ENCODE peak calls at places on chromosome 5, in six cellular contexts. Y is mesendoderm; D is stimulated activated CD8-positive, alpha-beta memory T cell treated with anti-CD3 and anti-CD28 coated beads, Interleukin-7, amount 100 ng/mL, for 24 hours; J is T-helper 17 cell; S is heart right ventricle; U is neuronal stem cell. F is an unnamed sample.

GRCh38 chr5:33936381-33937016 is at the start of gene RXFP3:
- DNase-seq in Y (no peak), D (no peak), J (no peak), S (peak), U (no peak), F (peak)

GRCh38 chr5:73620335-73620687 is 5.7 kb upstream of the ARHGEF28 start:
- DNase-seq in Y (no peak), D (no peak), J (no peak), S (no peak), U (no peak), F (no peak)

GRCh38 chr5:112628219-112628618 is 109.5 kb upstream of the APC start:
- DNase-seq in Y (peak), D (no peak), J (no peak), S (no peak), U (peak), F (no peak)

GRCh38 chr5:10192309-10192708 is 57.4 kb downstream of the ATPSCKMT start:
- DNase-seq in Y (no peak), D (no peak), J (no peak), S (no peak), U (no peak), F (no peak)

GRCh38 chr5:139903805-139904565 is 108.4 kb downstream of the PSD2 start:
- DNase-seq in Y (peak), D (no peak), J (no peak), S (peak), U (peak), F (peak)

GRCh38 chr5:57382665-57383064 is 99.9 kb downstream of the ACTBL2 start:
- DNase-seq in Y (peak), D (no peak), J (no peak), S (no peak), U (no peak), F (no peak)

GRCh38 chr5:6083311-6083941 is 294.9 kb downstream of the MED10 start:
- DNase-seq in Y (peak), D (no peak), J (no peak), S (no peak), U (no peak), F (no peak)

GRCh38 chr5:122846051-122846567 is 696 bp downstream of the SNX24 start:
- DNase-seq in Y (peak), D (no peak), J (no peak), S (no peak), U (no peak), F (peak)

GRCh38 chr5:56984445-56984844 is 32.5 kb upstream of the MIER3 start:
- DNase-seq in Y (no peak), D (no peak), J (no peak), S (no peak), U (no peak), F (peak)

GRCh38 chr5:138829341-138829740 is 45.8 kb downstream of the LRRTM2 start:
- DNase-seq in Y (no peak), D (no peak), J (no peak), S (no peak), U (no peak), F (no peak)

GRCh38 chr5:68661237-68661636 is 432.6 kb upstream of the SLC30A5 start:
- DNase-seq in Y (peak), D (no peak), J (no peak), S (no peak), U (no peak), F (peak)

GRCh38 chr5:80343067-80343466 is 23.3 kb downstream of the SPZ1 start:
- DNase-seq in Y (no peak), D (no peak), J (no peak), S (no peak), U (no peak), F (peak)

GRCh38 chr5:113182658-113183344 is 206.2 kb downstream of the DCP2 start:
- DNase-seq in Y (no peak), D (no peak), J (no peak), S (no peak), U (no peak), F (no peak)

GRCh38 chr5:157126-157715 is 34.1 kb upstream of the LRRC14B start:
- DNase-seq in Y (no peak), D (no peak), J (no peak), S (no peak), U (no peak), F (no peak)

GRCh38 chr5:113357696-113358476 is 76.9 kb downstream of the TSSK1B start:
- DNase-seq in Y (no peak), D (no peak), J (no peak), S (no peak), U (no peak), F (no peak)

GRCh38 chr5:44952376-44952775 is 143.6 kb downstream of the MRPS30 start:
- DNase-seq in Y (peak), D (no peak), J (no peak), S (no peak), U (no peak), F (peak)

GRCh38 chr5:36606052-36606436 is 362 bp upstream of the SLC1A3 start:
- DNase-seq in Y (no peak), D (no peak), J (no peak), S (no peak), U (no peak), F (no peak)

GRCh38 chr5:74660146-74660545 is 19.6 kb upstream of the ENC1 start:
- DNase-seq in Y (no peak), D (no peak), J (no peak), S (no peak), U (no peak), F (no peak)

GRCh38 chr5:61640631-61641030 is 308.6 kb downstream of the ZSWIM6 start:
- DNase-seq in Y (no peak), D (no peak), J (no peak), S (no peak), U (no peak), F (no peak)

GRCh38 chr5:123951204-123951977 is 439.4 kb downstream of the CSNK1G3 start:
- DNase-seq in Y (no peak), D (no peak), J (no peak), S (no peak), U (no peak), F (peak)

GRCh38 chr5:69444127-69444754 is 29.3 kb downstream of the MARVELD2 start:
- DNase-seq in Y (no peak), D (no peak), J (no peak), S (no peak), U (no peak), F (no peak)

GRCh38 chr5:121500262-121500792 is 351.4 kb upstream of the FTMT start:
- DNase-seq in Y (peak), D (no peak), J (no peak), S (no peak), U (no peak), F (no peak)

GRCh38 chr5:76388791-76389512 is 14.1 kb upstream of the IQGAP2 start:
- DNase-seq in Y (no peak), D (no peak), J (no peak), S (no peak), U (no peak), F (no peak)

GRCh38 chr5:131679911-131680310 is 44.9 kb upstream of the RAPGEF6 start:
- DNase-seq in Y (no peak), D (no peak), J (no peak), S (no peak), U (no peak), F (peak)

GRCh38 chr5:147989239-147989638 is 74.5 kb upstream of the SPINK5 start:
- DNase-seq in Y (no peak), D (no peak), J (no peak), S (no peak), U (no peak), F (no peak)

GRCh38 chr5:79020861-79021561 is 35.9 kb upstream of the ARSB start:
- DNase-seq in Y (peak), D (no peak), J (no peak), S (peak), U (peak), F (peak)

GRCh38 chr5:42143361-42143760 is 218.3 kb downstream of the FBXO4 start:
- DNase-seq in Y (no peak), D (no peak), J (no peak), S (no peak), U (no peak), F (no peak)

GRCh38 chr5:116771466-116772151 is 197.0 kb upstream of the SEMA6A start:
- DNase-seq in Y (no peak), D (no peak), J (no peak), S (no peak), U (no peak), F (peak)

GRCh38 chr5:52947851-52948250 is 41.3 kb upstream of the ITGA2 start:
- DNase-seq in Y (no peak), D (no peak), J (no peak), S (no peak), U (no peak), F (peak)

GRCh38 chr5:56900858-56901578 is 8.4 kb upstream of the SETD9 start:
- DNase-seq in Y (peak), D (no peak), J (no peak), S (no peak), U (peak), F (peak)

GRCh38 chr5:153968761-153969562 is 69.7 kb downstream of the FAM114A2 start:
- DNase-seq in Y (peak), D (no peak), J (no peak), S (no peak), U (no peak), F (no peak)

GRCh38 chr5:151222769-151223446 is 984 bp downstream of the CCDC69 start:
- DNase-seq in Y (no peak), D (no peak), J (peak), S (peak), U (no peak), F (no peak)

GRCh38 chr5:43037929-43038510 is 2.1 kb downstream of the ANXA2R start:
- DNase-seq in Y (peak), D (no peak), J (no peak), S (no peak), U (no peak), F (no peak)